ENCODE peak calls at places on chromosomes 13 and 19, in eight cellular contexts. M is HepG2, I is colonic mucosa, F is thyroid gland, A is left lung, T is RWPE1, B is psoas muscle, J is foreskin fibroblast. Z is an unnamed sample.

GRCh38 chr19:10593820-10594637 is 6.9 kb upstream of the AP1M2 start:
- DNase-seq in M (no peak), I (no peak), F (peak), A (peak), T (no peak), B (no peak), J (peak), Z (peak)

GRCh38 chr13:44309771-44310767 is 63.6 kb upstream of the SERP2 start:
- DNase-seq in M (no peak), I (peak), F (no peak), A (no peak), T (no peak), B (peak), J (no peak), Z (no peak)

GRCh38 chr13:107743523-107743922 is 471.8 kb downstream of the LIG4 start:
- DNase-seq in M (no peak), I (no peak), F (no peak), A (no peak), T (no peak), B (no peak), J (no peak), Z (no peak)

GRCh38 chr13:107678075-107678689 is 537.2 kb downstream of the LIG4 start:
- DNase-seq in M (no peak), I (no peak), F (no peak), A (peak), T (no peak), B (no peak), J (no peak), Z (no peak)

GRCh38 chr13:110107568-110108347 is 199.2 kb downstream of the COL4A1 start:
- DNase-seq in M (no peak), I (no peak), F (no peak), A (no peak), T (no peak), B (no peak), J (no peak), Z (no peak)

GRCh38 chr13:64272681-64273080 is 2857.0 kb upstream of the PCDH20 start:
- DNase-seq in M (no peak), I (no peak), F (no peak), A (no peak), T (no peak), B (no peak), J (no peak), Z (no peak)

GRCh38 chr19:19004144-19004543 is 29.2 kb downstream of the SUGP2 start:
- DNase-seq in M (no peak), I (no peak), F (peak), A (peak), T (no peak), B (no peak), J (no peak), Z (no peak)

GRCh38 chr13:104759069-104759468 is 1692.9 kb upstream of the SLC10A2 start:
- DNase-seq in M (no peak), I (no peak), F (no peak), A (no peak), T (no peak), B (no peak), J (no peak), Z (no peak)

GRCh38 chr19:45125360-45125759 is 32.4 kb downstream of the PPP1R37 start:
- DNase-seq in M (no peak), I (no peak), F (no peak), A (no peak), T (no peak), B (no peak), J (no peak), Z (no peak)

GRCh38 chr19:16562608-16563025 is 9.6 kb downstream of the SLC35E1 start:
- DNase-seq in M (no peak), I (no peak), F (no peak), A (peak), T (no peak), B (no peak), J (no peak), Z (no peak)

GRCh38 chr19:19943848-19944582 is 43.3 kb downstream of the ZNF93 start:
- DNase-seq in M (no peak), I (no peak), F (no peak), A (no peak), T (no peak), B (no peak), J (no peak), Z (no peak)

GRCh38 chr19:33749619-33750175 is 47.0 kb upstream of the KCTD15 start:
- DNase-seq in M (no peak), I (no peak), F (no peak), A (no peak), T (no peak), B (no peak), J (no peak), Z (no peak)

GRCh38 chr13:45362939-45363338 is 22.0 kb upstream of the TPT1 start:
- DNase-seq in M (peak), I (no peak), F (no peak), A (no peak), T (no peak), B (no peak), J (no peak), Z (no peak)

GRCh38 chr19:39254539-39255345 is 6.1 kb upstream of the IFNL4 start:
- DNase-seq in M (no peak), I (peak), F (no peak), A (no peak), T (no peak), B (no peak), J (no peak), Z (no peak)

GRCh38 chr13:78326608-78327007 is 276.7 kb downstream of the POU4F1 start:
- DNase-seq in M (no peak), I (no peak), F (no peak), A (no peak), T (peak), B (no peak), J (no peak), Z (no peak)

GRCh38 chr13:49840266-49840665 is 47.8 kb upstream of the KPNA3 start:
- DNase-seq in M (peak), I (no peak), F (no peak), A (no peak), T (no peak), B (no peak), J (peak), Z (no peak)

GRCh38 chr19:17996826-17997316 is 11.1 kb upstream of the ARRDC2 start:
- DNase-seq in M (peak), I (peak), F (peak), A (peak), T (peak), B (peak), J (peak), Z (peak)

GRCh38 chr13:25796474-25796873 is 255.3 kb downstream of the SHISA2 start:
- DNase-seq in M (no peak), I (no peak), F (no peak), A (no peak), T (no peak), B (no peak), J (no peak), Z (no peak)

GRCh38 chr19:8512115-8512967 is 1.6 kb downstream of the ZNF414 start:
- DNase-seq in M (peak), I (peak), F (no peak), A (no peak), T (peak), B (no peak), J (peak), Z (peak)

GRCh38 chr19:18995804-18996241 is 37.5 kb downstream of the SUGP2 start:
- DNase-seq in M (peak), I (peak), F (peak), A (peak), T (peak), B (peak), J (peak), Z (peak)

GRCh38 chr13:111965466-111966214 is 101.3 kb upstream of the SOX1 start:
- DNase-seq in M (no peak), I (no peak), F (no peak), A (no peak), T (no peak), B (no peak), J (no peak), Z (no peak)

GRCh38 chr13:87696458-87696857 is 25.3 kb downstream of the SLITRK5 start:
- DNase-seq in M (no peak), I (no peak), F (no peak), A (no peak), T (no peak), B (no peak), J (no peak), Z (no peak)

GRCh38 chr13:75202981-75203380 is 279.0 kb downstream of the TBC1D4 start:
- DNase-seq in M (no peak), I (no peak), F (no peak), A (no peak), T (no peak), B (no peak), J (no peak), Z (no peak)

GRCh38 chr19:19426799-19427198 is 21.3 kb downstream of the GATAD2A start:
- DNase-seq in M (no peak), I (no peak), F (no peak), A (no peak), T (no peak), B (no peak), J (no peak), Z (no peak)

GRCh38 chr13:43272866-43273265 is 249.5 kb downstream of the DNAJC15 start:
- DNase-seq in M (no peak), I (no peak), F (no peak), A (no peak), T (no peak), B (no peak), J (no peak), Z (no peak)

GRCh38 chr19:5246554-5247155 is 94.0 kb downstream of the PTPRS start:
- DNase-seq in M (no peak), I (no peak), F (no peak), A (no peak), T (no peak), B (no peak), J (no peak), Z (peak)

GRCh38 chr13:99281811-99282263 is 23.7 kb upstream of the GPR18 start:
- DNase-seq in M (no peak), I (peak), F (peak), A (peak), T (no peak), B (peak), J (no peak), Z (no peak)

GRCh38 chr19:33157906-33158305 is 26.0 kb downstream of the WDR88 start:
- DNase-seq in M (no peak), I (no peak), F (no peak), A (peak), T (no peak), B (no peak), J (no peak), Z (no peak)

GRCh38 chr13:44969858-44970484 is 19.3 kb downstream of the NUFIP1 start:
- DNase-seq in M (peak), I (no peak), F (no peak), A (no peak), T (peak), B (no peak), J (peak), Z (peak)

GRCh38 chr19:5032101-5032967 is 63.4 kb downstream of the KDM4B start:
- DNase-seq in M (no peak), I (no peak), F (no peak), A (no peak), T (no peak), B (no peak), J (peak), Z (no peak)

GRCh38 chr19:17311455-17312248 is 2.3 kb downstream of the DDA1 start:
- DNase-seq in M (peak), I (no peak), F (no peak), A (no peak), T (peak), B (no peak), J (peak), Z (no peak)

GRCh38 chr19:34493649-34494044 is 12.1 kb downstream of the WTIP start:
- DNase-seq in M (no peak), I (no peak), F (no peak), A (peak), T (no peak), B (no peak), J (no peak), Z (no peak)

GRCh38 chr13:31951215-31951678 is 80.3 kb upstream of the FRY start:
- DNase-seq in M (no peak), I (peak), F (peak), A (peak), T (no peak), B (peak), J (peak), Z (peak)

GRCh38 chr19:7994923-7995682 is 10.3 kb downstream of the ELAVL1 start:
- DNase-seq in M (no peak), I (no peak), F (no peak), A (no peak), T (no peak), B (no peak), J (no peak), Z (no peak)

GRCh38 chr19:44092108-44092507 is 2.1 kb upstream of the ZNF224 start:
- DNase-seq in M (no peak), I (no peak), F (no peak), A (no peak), T (no peak), B (no peak), J (no peak), Z (no peak)

GRCh38 chr13:40170982-40171381 is 495.5 kb downstream of the FOXO1 start:
- DNase-seq in M (no peak), I (no peak), F (no peak), A (no peak), T (no peak), B (no peak), J (no peak), Z (no peak)

GRCh38 chr13:40171566-40171965 is 494.9 kb downstream of the FOXO1 start:
- DNase-seq in M (no peak), I (no peak), F (no peak), A (no peak), T (no peak), B (no peak), J (no peak), Z (no peak)

GRCh38 chr13:40175639-40176038 is 490.8 kb downstream of the FOXO1 start:
- DNase-seq in M (no peak), I (no peak), F (no peak), A (no peak), T (no peak), B (no peak), J (no peak), Z (no peak)

GRCh38 chr13:40172149-40172591 is 494.3 kb downstream of the FOXO1 start:
- DNase-seq in M (no peak), I (no peak), F (peak), A (peak), T (peak), B (no peak), J (no peak), Z (no peak)

GRCh38 chr13:40172878-40173277 is 493.6 kb downstream of the FOXO1 start:
- DNase-seq in M (no peak), I (no peak), F (no peak), A (no peak), T (no peak), B (no peak), J (no peak), Z (no peak)
- TF ChIP-seq CTCF in M (no peak), I (no peak), F (no peak), A (no peak), T (no peak), B (no peak), J (no peak), Z (no peak)

GRCh38 chr13:76954568-76954967 is 6.3 kb downstream of the ACOD1 start:
- DNase-seq in M (no peak), I (no peak), F (no peak), A (no peak), T (no peak), B (no peak), J (no peak), Z (no peak)
- TF ChIP-seq CTCF in M (no peak), I (no peak), F (no peak), A (no peak), T (no peak), B (no peak), J (no peak), Z (no peak)

GRCh38 chr19:28012361-28012760 is 1200.6 kb downstream of the UQCRFS1 start:
- DNase-seq in M (no peak), I (no peak), F (no peak), A (no peak), T (no peak), B (no peak), J (no peak), Z (no peak)
- TF ChIP-seq CTCF in M (no peak), I (no peak), F (no peak), A (no peak), T (no peak), B (no peak), J (no peak), Z (no peak)

GRCh38 chr19:13366529-13367143 is 139.6 kb downstream of the CACNA1A start:
- DNase-seq in M (no peak), I (no peak), F (no peak), A (no peak), T (peak), B (no peak), J (peak), Z (peak)
- TF ChIP-seq CTCF in M (peak), I (no peak), F (no peak), A (no peak), T (peak), B (no peak), J (peak), Z (no peak)

GRCh38 chr19:2254052-2254872 is 2.0 kb downstream of the JSRP1 start:
- DNase-seq in M (peak), I (no peak), F (no peak), A (no peak), T (no peak), B (no peak), J (no peak), Z (no peak)
- TF ChIP-seq CTCF in M (peak), I (no peak), F (no peak), A (no peak), T (no peak), B (peak), J (peak), Z (no peak)

GRCh38 chr19:3983936-3984583 is 1.2 kb downstream of the EEF2 start:
- DNase-seq in M (no peak), I (peak), F (peak), A (peak), T (no peak), B (peak), J (peak), Z (no peak)

GRCh38 chr19:3984584-3984907 is 717 bp downstream of the EEF2 start:
- DNase-seq in M (no peak), I (no peak), F (no peak), A (no peak), T (no peak), B (no peak), J (no peak), Z (no peak)

GRCh38 chr19:3985643-3986259 is 488 bp upstream of the EEF2 start:
- DNase-seq in M (no peak), I (no peak), F (no peak), A (no peak), T (no peak), B (no peak), J (no peak), Z (no peak)

GRCh38 chr19:3986260-3987041 is 1.2 kb upstream of the EEF2 start:
- DNase-seq in M (peak), I (peak), F (peak), A (no peak), T (peak), B (peak), J (peak), Z (no peak)

DNA sequence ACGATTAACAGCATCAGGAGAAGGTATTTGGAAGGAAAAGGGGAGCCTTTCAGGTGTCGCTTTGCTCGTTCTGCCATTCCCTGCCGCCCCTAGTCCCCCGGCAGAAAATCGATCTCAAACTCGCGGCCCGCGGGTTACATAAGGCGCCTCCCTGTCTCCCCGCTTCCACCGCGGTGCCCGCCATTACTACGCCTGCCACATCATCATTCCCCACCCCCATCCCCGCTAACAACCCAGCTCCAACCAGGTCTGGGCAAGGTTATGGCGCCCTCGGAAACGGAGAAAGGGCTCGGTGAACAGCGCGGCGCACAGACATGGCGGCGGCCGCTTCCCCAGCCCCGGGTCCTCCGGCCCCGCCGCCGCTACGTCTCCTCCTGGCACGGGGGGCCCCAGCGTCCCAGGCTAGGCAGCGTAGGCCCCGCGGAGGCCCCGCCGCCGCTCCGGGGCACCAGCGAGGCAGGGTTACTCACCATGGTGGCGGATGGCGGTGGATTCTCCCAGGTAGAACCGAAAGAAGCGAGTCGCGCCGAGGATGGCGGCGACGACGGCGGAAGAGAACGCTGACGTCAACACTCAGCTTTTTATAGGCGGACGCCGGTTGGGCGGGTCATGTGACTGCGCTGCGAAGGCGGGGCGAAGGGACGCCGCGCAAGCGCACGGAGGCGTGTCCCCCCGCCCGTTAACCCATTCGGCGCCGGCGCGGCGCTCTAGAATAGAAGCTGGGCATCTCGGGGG is at the start of gene EEF2:
- DNase-seq in M (peak), I (peak), F (peak), A (peak), T (peak), B (peak), J (peak), Z (peak)
- TF ChIP-seq CTCF in M (no peak), I (no peak), F (no peak), A (no peak), T (no peak), B (no peak), J (no peak), Z (no peak)

GRCh38 chr13:20669162-20669561 is 34.3 kb upstream of the IL17D start:
- DNase-seq in M (no peak), I (no peak), F (no peak), A (no peak), T (no peak), B (no peak), J (no peak), Z (no peak)
- TF ChIP-seq CTCF in M (no peak), I (no peak), F (no peak), A (no peak), T (no peak), B (no peak), J (no peak), Z (no peak)

GRCh38 chr19:50318438-50318837 is 10.7 kb downstream of the KCNC3 start:
- DNase-seq in M (no peak), I (no peak), F (no peak), A (no peak), T (no peak), B (no peak), J (no peak), Z (no peak)
- TF ChIP-seq CTCF in M (no peak), I (no peak), F (no peak), A (no peak), T (no peak), B (no peak), J (no peak), Z (no peak)

Z was measured in GM13976.